ENCODE peak calls at places on chromosomes 5 and 9, in six cellular contexts. V is tibial nerve; M is left lung; H is neural progenitor cell; A is AG04450; W is CD8-positive, alpha-beta T cell. S is an unnamed sample.

GRCh38 chr5:111472579-111472978 is 39.8 kb downstream of the STARD4 start:
- DNase-seq in W (no peak), V (no peak), H (no peak), A (no peak), M (no peak), S (no peak)

GRCh38 chr5:3602713-3603502 is 7.3 kb downstream of the IRX1 start:
- DNase-seq in M (peak; percentile 83), W (no peak), H (peak; percentile 67), A (no peak), V (no peak), S (peak; percentile 7)

GRCh38 chr9:14713187-14713799 is 9.2 kb downstream of the CER1 start:
- DNase-seq in V (no peak), M (no peak), H (no peak), A (no peak), W (no peak), S (no peak)

GRCh38 chr9:113537227-113537810 is 73.8 kb downstream of the RGS3 start:
- DNase-seq in A (no peak), W (no peak), M (peak; percentile 20), H (no peak), V (no peak), S (no peak)

GRCh38 chr5:152331718-152332117 is 73.4 kb downstream of the NMUR2 start:
- DNase-seq in W (no peak), H (no peak), V (no peak), M (no peak), A (no peak), S (no peak)

GRCh38 chr9:69975681-69976080 is 68.0 kb upstream of the MAMDC2 start:
- DNase-seq in M (no peak), A (no peak), V (no peak), W (no peak), H (no peak), S (peak; percentile 89)

GRCh38 chr5:1840741-1841521 is 39.7 kb downstream of the NDUFS6 start:
- DNase-seq in M (peak; percentile 69), H (peak; percentile 84), A (no peak), V (no peak), W (no peak), S (no peak)

GRCh38 chr5:160749026-160749425 is 103.0 kb downstream of the ATP10B start:
- DNase-seq in W (no peak), V (no peak), H (no peak), M (no peak), A (no peak), S (no peak)

GRCh38 chr5:179129607-179130071 is 69.5 kb downstream of the ZNF354C start:
- DNase-seq in A (no peak), H (no peak), V (no peak), M (peak; percentile 55), W (no peak), S (no peak)

GRCh38 chr9:133727876-133728441 is 10.2 kb downstream of the SARDH start:
- DNase-seq in V (peak; percentile 10), W (no peak), A (no peak), M (peak; percentile 61), H (peak; percentile 1), S (no peak)

GRCh38 chr5:17415282-17415681 is 82.7 kb upstream of the TAF11L2 start:
- DNase-seq in H (peak; percentile 81), W (no peak), A (no peak), M (no peak), V (no peak), S (no peak)

GRCh38 chr5:164353155-164353554 is 847.7 kb downstream of the MAT2B start:
- DNase-seq in V (no peak), H (no peak), M (no peak), A (no peak), W (no peak), S (peak; percentile 48)
- TF ChIP-seq CTCF in V (no peak), H (no peak), M (no peak), A (no peak), W (no peak), S (no peak)

DNA sequence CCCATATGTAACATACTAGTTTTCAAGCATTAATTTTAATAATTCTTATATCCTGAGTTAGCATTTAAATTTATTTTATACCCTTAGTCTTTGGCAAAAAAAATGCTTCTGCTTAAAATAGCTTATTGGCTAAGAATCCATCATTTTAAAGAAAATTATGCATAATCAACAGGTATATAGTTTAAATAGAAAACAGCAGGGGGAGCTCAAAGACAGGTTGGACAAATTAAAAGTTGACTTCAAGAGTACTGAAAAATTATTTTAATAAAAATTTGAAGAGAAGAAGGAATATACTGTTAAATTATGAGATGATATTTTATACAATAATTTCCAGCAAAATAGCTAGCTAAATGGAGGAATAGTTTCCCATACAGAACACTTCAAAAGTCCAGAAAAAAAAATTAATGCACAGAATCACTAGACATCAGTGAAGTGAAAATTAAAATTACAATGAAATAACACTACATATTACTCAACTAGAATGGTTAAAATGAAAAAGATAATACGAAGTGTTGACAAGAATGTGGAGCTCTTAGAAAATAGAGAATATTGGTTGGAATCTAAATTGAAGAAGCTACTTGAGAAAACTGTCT is 387.1 kb downstream of the PDE4D start:
- DNase-seq in M (no peak), W (no peak), V (no peak), H (peak; percentile 38), A (no peak), S (peak; percentile 77)
- TF ChIP-seq CTCF in M (no peak), W (no peak), V (no peak), H (peak; percentile 69), A (peak; percentile 46), S (peak; percentile 46)

DNA sequence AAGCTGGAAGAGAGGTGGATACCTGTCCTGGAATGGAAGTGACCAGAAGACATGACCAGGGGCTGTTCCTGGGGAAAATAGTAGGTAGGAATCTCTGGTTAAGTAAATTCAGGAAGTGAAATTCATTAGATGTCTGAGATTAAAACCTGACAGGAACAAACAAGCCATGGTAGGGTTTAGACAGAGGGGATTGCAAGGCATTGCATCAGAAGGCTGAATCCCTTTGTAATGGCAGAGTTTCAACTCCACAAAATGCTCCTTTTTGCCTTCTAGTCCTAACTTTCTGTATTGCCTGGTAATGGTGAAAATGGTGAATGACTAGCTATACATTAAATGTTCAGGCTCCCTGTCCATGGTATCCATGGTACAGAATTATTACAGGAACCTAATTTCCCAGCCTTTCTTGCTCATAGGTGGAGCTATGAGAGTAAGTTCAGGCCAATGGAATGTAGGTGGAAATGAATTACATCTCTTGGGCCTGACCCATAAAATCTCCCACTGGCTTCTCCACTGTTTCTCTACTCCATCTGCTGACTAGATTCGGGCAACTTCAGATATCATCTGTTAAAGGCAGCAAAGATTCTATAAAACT is 113.4 kb upstream of the CNTLN start:
- DNase-seq in W (no peak), M (no peak), V (no peak), A (no peak), H (no peak), S (peak; percentile 53)
- TF ChIP-seq CTCF in W (no peak), M (no peak), V (no peak), A (no peak), H (no peak), S (no peak)

DNA sequence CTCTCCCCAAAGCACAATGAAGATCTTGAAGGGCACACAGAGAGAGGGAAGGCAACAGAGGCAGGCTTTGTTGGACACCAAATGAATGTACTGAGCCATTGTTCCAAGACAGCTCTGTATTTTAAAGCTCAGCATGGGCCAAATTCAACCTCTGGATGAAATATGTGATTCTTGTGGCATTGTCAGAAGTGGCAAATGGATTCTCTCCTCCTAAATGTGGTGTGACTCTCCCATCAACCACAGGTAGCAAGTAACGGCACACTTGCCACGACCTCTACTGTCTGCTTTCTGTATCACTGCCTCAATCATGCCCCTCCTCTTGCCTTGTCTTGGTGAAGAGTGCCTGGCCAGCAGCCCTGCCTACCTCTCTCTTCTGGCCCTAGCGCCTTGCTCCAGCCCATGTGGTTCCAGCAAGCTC is 6.1 kb upstream of the MOB3B start:
- DNase-seq in A (no peak), V (no peak), M (no peak), H (peak; percentile 57), W (no peak), S (no peak)
- TF ChIP-seq CTCF in A (no peak), V (no peak), M (no peak), H (peak; percentile 58), W (no peak), S (peak; percentile 31)

GRCh38 chr5:176178789-176179188 is 59.4 kb upstream of the SIMC1 start:
- DNase-seq in H (no peak), A (no peak), W (no peak), M (no peak), V (no peak), S (no peak)
- TF ChIP-seq CTCF in H (no peak), A (no peak), W (no peak), M (no peak), V (no peak), S (no peak)

GRCh38 chr5:76014005-76014404 is 69.2 kb upstream of the SV2C start:
- DNase-seq in H (no peak), M (no peak), V (no peak), A (no peak), W (no peak), S (no peak)

DNA sequence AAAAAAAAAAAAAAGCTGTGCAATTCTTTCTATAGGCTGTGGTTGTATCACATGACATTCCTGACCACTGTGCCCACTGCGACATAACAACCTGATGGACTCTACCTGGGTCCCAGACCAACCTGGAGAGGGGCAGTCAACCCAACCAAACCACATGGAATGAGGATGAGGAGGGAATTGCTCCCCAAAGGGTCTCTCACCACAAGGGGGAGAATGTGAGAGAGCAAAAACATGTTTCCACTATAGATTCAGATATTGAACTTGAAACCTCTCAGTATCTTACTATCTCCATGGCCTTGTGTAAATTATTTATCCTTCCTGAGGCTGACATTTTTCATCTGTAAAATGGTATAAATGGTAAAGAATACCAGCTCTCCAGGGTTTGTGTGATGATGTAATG is 66.9 kb upstream of the SV2C start:
- DNase-seq in M (no peak), W (no peak), A (no peak), V (no peak), H (no peak), S (no peak)
- TF ChIP-seq CTCF in M (no peak), W (no peak), A (peak; percentile 14), V (no peak), H (peak; percentile 27), S (peak; percentile 18)

GRCh38 chr9:135450956-135451355 is 28.6 kb upstream of the PPP1R26 start:
- DNase-seq in H (no peak), A (no peak), V (no peak), W (no peak), M (no peak), S (no peak)

GRCh38 chr9:135447126-135447525 is 32.5 kb upstream of the PPP1R26 start:
- DNase-seq in H (no peak), M (no peak), A (no peak), V (no peak), W (no peak), S (no peak)

GRCh38 chr9:135443811-135444470 is 35.6 kb upstream of the PPP1R26 start:
- DNase-seq in A (no peak), W (no peak), H (peak; percentile 42), V (no peak), M (no peak), S (no peak)

GRCh38 chr9:135448570-135449180 is 30.9 kb upstream of the PPP1R26 start:
- DNase-seq in V (no peak), W (no peak), H (peak; percentile 21), A (no peak), M (no peak), S (no peak)
- TF ChIP-seq CTCF in V (no peak), W (no peak), H (no peak), A (no peak), M (no peak), S (no peak)